ENCODE peak calls at places on chromosomes 12 and 14, in seven cellular contexts. One of them, this sample, is unnamed. For H3K4me1, the result is how much of the 10 kb centered on the place peaks cover.

GRCh38 chr12:131473261-131473660 is 237.6 kb upstream of the SFSWAP start:
- DNase-seq in psoas muscle: no peak
- DNase-seq in neural progenitor cell: no peak
- DNase-seq in hepatocyte: no peak
- DNase-seq in effector memory CD4-positive, alpha-beta T cell: no peak
- DNase-seq in H9: peak
- DNase-seq in HepG2: no peak
- DNase-seq in this sample: no peak

GRCh38 chr14:106308839-106309389 is 782.5 kb downstream of the TMEM121 start:
- DNase-seq in effector memory CD4-positive, alpha-beta T cell: peak
- DNase-seq in HepG2: peak
- DNase-seq in hepatocyte: no peak
- DNase-seq in H9: peak
- DNase-seq in neural progenitor cell: peak
- DNase-seq in psoas muscle: no peak
- DNase-seq in this sample: peak

GRCh38 chr12:47282206-47282605 is 202.4 kb upstream of the AMIGO2 start:
- DNase-seq in neural progenitor cell: no peak
- DNase-seq in psoas muscle: no peak
- DNase-seq in effector memory CD4-positive, alpha-beta T cell: no peak
- DNase-seq in HepG2: no peak
- DNase-seq in H9: no peak
- DNase-seq in hepatocyte: no peak
- DNase-seq in this sample: no peak

GRCh38 chr12:90831712-90832111 is 123.3 kb downstream of the CCER1 start:
- DNase-seq in psoas muscle: no peak
- DNase-seq in H9: no peak
- DNase-seq in effector memory CD4-positive, alpha-beta T cell: no peak
- DNase-seq in hepatocyte: no peak
- DNase-seq in HepG2: no peak
- DNase-seq in neural progenitor cell: no peak
- DNase-seq in this sample: no peak

GRCh38 chr12:123271182-123271491 is 519 bp downstream of the CDK2AP1 start:
- DNase-seq in effector memory CD4-positive, alpha-beta T cell: peak
- DNase-seq in H9: no peak
- DNase-seq in HepG2: peak
- DNase-seq in hepatocyte: peak
- DNase-seq in psoas muscle: peak
- DNase-seq in neural progenitor cell: peak
- DNase-seq in this sample: peak

GRCh38 chr12:127284870-127285431 is 982.0 kb upstream of the TMEM132C start:
- DNase-seq in HepG2: no peak
- DNase-seq in psoas muscle: peak
- DNase-seq in H9: no peak
- DNase-seq in neural progenitor cell: no peak
- DNase-seq in effector memory CD4-positive, alpha-beta T cell: no peak
- DNase-seq in hepatocyte: no peak
- DNase-seq in this sample: no peak

GRCh38 chr12:29241821-29242591 is 92.9 kb downstream of the FAR2 start:
- DNase-seq in effector memory CD4-positive, alpha-beta T cell: no peak
- DNase-seq in psoas muscle: no peak
- DNase-seq in neural progenitor cell: peak
- DNase-seq in H9: no peak
- DNase-seq in hepatocyte: peak
- DNase-seq in HepG2: peak
- DNase-seq in this sample: peak

GRCh38 chr12:85076688-85077430 is 40.7 kb downstream of the LRRIQ1 start:
- DNase-seq in hepatocyte: peak
- DNase-seq in effector memory CD4-positive, alpha-beta T cell: no peak
- DNase-seq in HepG2: peak
- DNase-seq in H9: no peak
- DNase-seq in neural progenitor cell: peak
- DNase-seq in psoas muscle: no peak
- DNase-seq in this sample: no peak

GRCh38 chr12:13203028-13203922 is 6.7 kb downstream of the EMP1 start:
- DNase-seq in psoas muscle: peak
- DNase-seq in H9: peak
- DNase-seq in neural progenitor cell: peak
- DNase-seq in HepG2: no peak
- DNase-seq in hepatocyte: no peak
- DNase-seq in effector memory CD4-positive, alpha-beta T cell: no peak
- DNase-seq in this sample: no peak

GRCh38 chr14:71324767-71325272 is 417.6 kb downstream of the PCNX1 start:
- DNase-seq in neural progenitor cell: peak
- DNase-seq in effector memory CD4-positive, alpha-beta T cell: peak
- DNase-seq in H9: peak
- DNase-seq in psoas muscle: no peak
- DNase-seq in hepatocyte: peak
- DNase-seq in HepG2: no peak
- DNase-seq in this sample: peak

GRCh38 chr12:64723630-64724029 is 35.6 kb downstream of the GNS start:
- DNase-seq in effector memory CD4-positive, alpha-beta T cell: no peak
- DNase-seq in H9: no peak
- DNase-seq in neural progenitor cell: no peak
- DNase-seq in hepatocyte: no peak
- DNase-seq in HepG2: no peak
- DNase-seq in psoas muscle: no peak
- DNase-seq in this sample: no peak
- H3K4me1 ChIP-seq in effector memory CD4-positive, alpha-beta T cell: under half
- H3K4me1 ChIP-seq in H9: under half
- H3K4me1 ChIP-seq in neural progenitor cell: under half
- H3K4me1 ChIP-seq in hepatocyte: under half
- H3K4me1 ChIP-seq in HepG2: under half
- H3K4me1 ChIP-seq in psoas muscle: under half
- H3K4me1 ChIP-seq in this sample: under half

DNA sequence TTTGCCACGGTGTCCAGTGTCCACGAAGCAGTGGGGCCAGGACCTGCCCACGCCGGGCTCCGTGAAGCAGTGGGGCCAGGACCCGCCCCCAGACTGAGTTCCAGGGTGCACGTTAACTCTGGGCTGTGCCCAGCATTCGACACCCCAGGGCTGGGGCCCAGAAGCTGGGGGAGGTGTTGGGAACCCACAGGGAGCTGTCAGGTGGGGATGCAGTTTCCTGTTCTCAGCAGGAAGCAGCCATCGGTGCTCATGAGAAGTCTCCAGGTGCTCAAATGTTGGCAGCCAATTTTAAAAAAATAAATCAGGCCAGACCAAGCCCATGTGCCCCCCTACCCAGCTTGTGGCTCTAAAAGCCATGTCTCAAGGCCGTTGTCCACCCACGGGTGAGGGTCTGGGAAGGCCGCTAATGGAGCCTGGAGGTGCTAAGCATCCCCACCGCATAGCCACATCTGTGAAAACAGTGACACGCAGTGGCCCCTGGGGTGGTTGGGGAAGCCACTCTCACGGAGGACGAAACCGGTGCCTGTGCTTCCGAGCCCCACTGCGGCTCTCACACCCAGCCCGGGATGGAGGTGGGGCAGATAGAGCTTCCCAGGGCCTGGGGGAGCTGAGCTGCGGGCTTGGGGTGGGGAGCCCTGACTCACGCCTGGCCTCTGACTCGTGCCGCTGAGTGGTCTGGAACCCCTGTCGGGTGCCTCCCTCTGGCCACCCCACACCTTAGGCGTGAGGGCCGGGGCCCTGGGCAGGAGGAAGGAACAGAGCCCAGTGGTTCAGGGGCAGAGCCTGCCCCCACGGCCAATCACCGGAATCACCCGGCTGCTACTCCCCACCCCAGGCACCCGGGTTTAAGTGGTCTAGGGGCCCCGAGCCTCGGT is 53.6 kb downstream of the FBRSL1 start:
- DNase-seq in psoas muscle: no peak
- DNase-seq in effector memory CD4-positive, alpha-beta T cell: no peak
- DNase-seq in H9: no peak
- DNase-seq in hepatocyte: no peak
- DNase-seq in HepG2: no peak
- DNase-seq in neural progenitor cell: no peak
- DNase-seq in this sample: no peak
- H3K4me1 ChIP-seq in psoas muscle: under half
- H3K4me1 ChIP-seq in effector memory CD4-positive, alpha-beta T cell: under half
- H3K4me1 ChIP-seq in H9: under half
- H3K4me1 ChIP-seq in hepatocyte: under half
- H3K4me1 ChIP-seq in HepG2: under half
- H3K4me1 ChIP-seq in neural progenitor cell: under half
- H3K4me1 ChIP-seq in this sample: under half

DNA sequence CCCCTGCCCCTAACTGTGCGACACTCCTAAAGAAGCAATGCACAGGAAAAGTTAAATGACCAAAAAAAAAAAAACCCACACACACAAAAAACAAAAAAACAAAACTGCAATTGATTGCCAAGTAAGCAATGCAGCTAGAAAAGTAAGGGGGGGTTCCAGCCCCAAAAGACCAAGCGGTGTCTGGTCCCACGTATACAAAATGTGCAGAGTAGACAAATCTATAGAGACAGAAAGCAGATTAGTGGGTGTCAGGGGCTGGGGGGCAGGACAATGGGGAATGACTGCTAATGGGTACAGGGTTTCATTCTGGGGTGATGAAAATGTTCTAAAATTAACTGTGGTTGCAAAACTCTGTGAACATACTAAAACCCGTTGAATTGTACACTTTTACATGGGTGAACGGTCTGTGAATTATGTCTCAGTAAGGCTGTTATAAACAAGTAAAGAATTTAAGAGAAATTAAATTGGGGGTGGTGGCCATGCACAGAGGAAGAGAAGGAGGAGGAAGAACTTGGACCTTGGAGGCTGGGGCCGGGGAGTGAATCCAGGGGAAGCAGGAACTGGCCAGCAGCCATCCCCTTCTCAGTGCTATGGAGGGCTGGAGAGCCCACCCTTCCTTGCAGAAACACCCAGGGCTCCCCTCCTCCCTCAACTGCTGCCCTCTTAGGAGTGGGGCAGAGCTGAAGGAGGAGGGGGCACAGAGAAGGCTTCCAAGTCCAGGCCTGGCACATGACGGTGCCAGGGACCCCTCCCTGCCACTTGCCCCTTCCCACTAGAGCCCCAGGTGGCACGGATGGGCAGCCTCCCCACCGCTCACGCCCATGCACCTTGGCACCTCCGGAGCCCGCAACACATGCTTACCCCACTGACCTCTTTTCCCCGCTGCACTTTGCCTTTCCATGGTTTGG is 45.4 kb downstream of the KDM2B start:
- DNase-seq in hepatocyte: peak
- DNase-seq in HepG2: no peak
- DNase-seq in psoas muscle: peak
- DNase-seq in H9: no peak
- DNase-seq in neural progenitor cell: no peak
- DNase-seq in effector memory CD4-positive, alpha-beta T cell: no peak
- DNase-seq in this sample: peak
- H3K4me1 ChIP-seq in hepatocyte: under half
- H3K4me1 ChIP-seq in HepG2: under half
- H3K4me1 ChIP-seq in psoas muscle: under half
- H3K4me1 ChIP-seq in H9: under half
- H3K4me1 ChIP-seq in neural progenitor cell: under half
- H3K4me1 ChIP-seq in effector memory CD4-positive, alpha-beta T cell: under half
- H3K4me1 ChIP-seq in this sample: under half

GRCh38 chr12:75944905-75945412 is 86.6 kb downstream of the PHLDA1 start:
- DNase-seq in HepG2: no peak
- DNase-seq in psoas muscle: no peak
- DNase-seq in neural progenitor cell: no peak
- DNase-seq in hepatocyte: no peak
- DNase-seq in effector memory CD4-positive, alpha-beta T cell: no peak
- DNase-seq in H9: no peak
- DNase-seq in this sample: no peak

GRCh38 chr12:75947171-75947723 is 84.3 kb downstream of the PHLDA1 start:
- DNase-seq in HepG2: no peak
- DNase-seq in neural progenitor cell: no peak
- DNase-seq in H9: no peak
- DNase-seq in hepatocyte: no peak
- DNase-seq in psoas muscle: no peak
- DNase-seq in effector memory CD4-positive, alpha-beta T cell: no peak
- DNase-seq in this sample: no peak

GRCh38 chr12:75944097-75944904 is 87.3 kb downstream of the PHLDA1 start:
- DNase-seq in psoas muscle: no peak
- DNase-seq in neural progenitor cell: no peak
- DNase-seq in H9: peak
- DNase-seq in hepatocyte: peak
- DNase-seq in HepG2: peak
- DNase-seq in effector memory CD4-positive, alpha-beta T cell: no peak
- DNase-seq in this sample: no peak

GRCh38 chr12:75945581-75945980 is 86.0 kb downstream of the PHLDA1 start:
- DNase-seq in neural progenitor cell: no peak
- DNase-seq in effector memory CD4-positive, alpha-beta T cell: no peak
- DNase-seq in H9: no peak
- DNase-seq in hepatocyte: no peak
- DNase-seq in HepG2: no peak
- DNase-seq in psoas muscle: no peak
- DNase-seq in this sample: no peak

GRCh38 chr12:75943730-75944096 is 87.9 kb downstream of the PHLDA1 start:
- DNase-seq in H9: no peak
- DNase-seq in effector memory CD4-positive, alpha-beta T cell: no peak
- DNase-seq in neural progenitor cell: no peak
- DNase-seq in HepG2: peak
- DNase-seq in psoas muscle: no peak
- DNase-seq in hepatocyte: no peak
- DNase-seq in this sample: no peak
- H3K4me1 ChIP-seq in H9: under half
- H3K4me1 ChIP-seq in effector memory CD4-positive, alpha-beta T cell: under half
- H3K4me1 ChIP-seq in neural progenitor cell: under half
- H3K4me1 ChIP-seq in HepG2: half or more
- H3K4me1 ChIP-seq in psoas muscle: under half
- H3K4me1 ChIP-seq in hepatocyte: under half
- H3K4me1 ChIP-seq in this sample: under half

DNA sequence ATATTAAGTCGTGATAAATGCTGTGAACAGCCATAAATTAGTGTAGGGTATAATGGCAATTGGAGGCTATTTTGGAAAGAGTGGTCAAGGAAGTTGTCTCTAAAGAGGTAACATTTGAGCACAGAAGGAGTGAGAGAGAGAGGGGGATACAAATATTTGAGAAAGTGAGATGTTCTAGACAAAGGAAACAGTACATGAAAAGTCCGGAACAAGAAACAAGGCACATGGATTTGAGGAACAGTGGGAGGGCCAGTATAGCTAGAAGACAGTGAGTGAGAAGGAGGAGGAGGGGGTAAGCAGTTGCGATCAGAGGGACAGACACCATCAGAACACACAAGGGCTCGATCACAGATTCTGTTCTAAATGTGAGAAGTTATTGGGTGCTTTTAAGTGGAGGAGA is 20.1 kb upstream of the RNASE12 start:
- DNase-seq in psoas muscle: no peak
- DNase-seq in H9: no peak
- DNase-seq in hepatocyte: no peak
- DNase-seq in neural progenitor cell: no peak
- DNase-seq in HepG2: no peak
- DNase-seq in effector memory CD4-positive, alpha-beta T cell: no peak
- DNase-seq in this sample: no peak
- H3K4me1 ChIP-seq in psoas muscle: under half
- H3K4me1 ChIP-seq in H9: under half
- H3K4me1 ChIP-seq in hepatocyte: under half
- H3K4me1 ChIP-seq in neural progenitor cell: under half
- H3K4me1 ChIP-seq in HepG2: half or more
- H3K4me1 ChIP-seq in effector memory CD4-positive, alpha-beta T cell: under half
- H3K4me1 ChIP-seq in this sample: under half

DNA sequence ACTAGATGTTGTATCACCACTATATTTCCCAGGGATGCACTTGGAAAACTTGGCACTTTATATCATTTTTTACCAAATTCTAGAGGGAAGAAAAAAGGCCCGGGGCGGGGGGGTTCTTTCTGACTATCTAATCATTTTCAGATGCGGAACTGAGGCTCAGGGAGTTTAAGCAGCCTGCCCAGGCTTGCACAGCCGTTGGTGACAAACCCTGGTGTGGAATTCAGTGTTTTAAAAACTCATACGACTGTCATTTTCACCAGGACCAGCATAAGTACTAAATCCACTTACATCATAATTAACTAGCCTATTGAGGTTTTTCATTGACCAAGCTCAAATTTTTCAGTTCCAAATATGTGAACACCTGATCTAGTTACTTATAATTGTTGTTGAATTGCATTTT is 181.0 kb downstream of the IPO8 start:
- DNase-seq in effector memory CD4-positive, alpha-beta T cell: no peak
- DNase-seq in neural progenitor cell: no peak
- DNase-seq in HepG2: no peak
- DNase-seq in H9: no peak
- DNase-seq in hepatocyte: no peak
- DNase-seq in psoas muscle: no peak
- DNase-seq in this sample: no peak
- H3K4me1 ChIP-seq in effector memory CD4-positive, alpha-beta T cell: under half
- H3K4me1 ChIP-seq in neural progenitor cell: under half
- H3K4me1 ChIP-seq in HepG2: under half
- H3K4me1 ChIP-seq in H9: under half
- H3K4me1 ChIP-seq in hepatocyte: under half
- H3K4me1 ChIP-seq in psoas muscle: under half
- H3K4me1 ChIP-seq in this sample: under half